ENCODE peak calls at places on chromosomes 3 and 15, in eight cellular contexts. U, Y, P, W, Q, H, V and B are unnamed samples.

GRCh38 chr3:146163584-146163983 is 2.6 kb upstream of the PLOD2 start:
- DNase-seq in U (no peak), Y (no peak), P (peak), W (no peak), Q (no peak), H (no peak), V (no peak), B (peak)

GRCh38 chr3:66255865-66256264 is 35.1 kb downstream of the SLC25A26 start:
- DNase-seq in U (no peak), Y (no peak), P (no peak), W (no peak), Q (no peak), H (no peak), V (no peak), B (no peak)

GRCh38 chr15:91627473-91628309 is 225.8 kb upstream of the SLCO3A1 start:
- DNase-seq in U (no peak), Y (peak), P (no peak), W (no peak), Q (no peak), H (no peak), V (no peak), B (no peak)

GRCh38 chr15:33154366-33155166 is 39.9 kb downstream of the FMN1 start:
- DNase-seq in U (peak), Y (no peak), P (peak), W (no peak), Q (no peak), H (no peak), V (no peak), B (no peak)

GRCh38 chr3:25748189-25748588 is 35.1 kb downstream of the NGLY1 start:
- DNase-seq in U (no peak), Y (no peak), P (no peak), W (no peak), Q (no peak), H (peak), V (no peak), B (no peak)

GRCh38 chr15:39313467-39313866 is 267.4 kb upstream of the THBS1 start:
- DNase-seq in U (no peak), Y (no peak), P (no peak), W (no peak), Q (no peak), H (no peak), V (no peak), B (no peak)

GRCh38 chr15:57667171-57667924 is 39.2 kb upstream of the POLR2M start:
- DNase-seq in U (no peak), Y (no peak), P (peak), W (peak), Q (no peak), H (peak), V (no peak), B (peak)

GRCh38 chr3:33035596-33035995 is 61.4 kb downstream of the GLB1 start:
- DNase-seq in U (no peak), Y (no peak), P (no peak), W (no peak), Q (no peak), H (no peak), V (no peak), B (no peak)

GRCh38 chr3:12192173-12192572 is 33.5 kb upstream of the TIMP4 start:
- DNase-seq in U (no peak), Y (no peak), P (no peak), W (no peak), Q (no peak), H (no peak), V (no peak), B (no peak)

GRCh38 chr3:123036352-123037014 is 8.9 kb upstream of the SEMA5B start:
- DNase-seq in U (no peak), Y (no peak), P (no peak), W (no peak), Q (no peak), H (no peak), V (no peak), B (no peak)